ENCODE peak calls at places on chromosome 11, in six cellular contexts. J, S, I, X, P and H are unnamed samples.

GRCh38 chr11:23311986-23312940 is 452.0 kb upstream of the CCDC179 start:
- DNase-seq in J (peak; percentile 38), S (peak; percentile 3), I (no peak), X (peak; percentile 57), P (peak; percentile 49), H (peak; percentile 51)

GRCh38 chr11:13207665-13208594 is 69.7 kb upstream of the BMAL1 start:
- DNase-seq in J (peak; percentile 89), S (no peak), I (peak; percentile 44), X (peak; percentile 76), P (peak; percentile 91), H (peak; percentile 95)

GRCh38 chr11:47720651-47721050 is 5.5 kb upstream of the AGBL2 start:
- DNase-seq in J (no peak), S (no peak), I (no peak), X (no peak), P (no peak), H (no peak)

GRCh38 chr11:72696866-72697428 is 22.7 kb upstream of the PDE2A start:
- DNase-seq in J (no peak), S (peak; percentile 70), I (no peak), X (no peak), P (peak; percentile 50), H (no peak)

GRCh38 chr11:69463181-69463891 is 18.1 kb upstream of the LINC01488 start:
- DNase-seq in J (peak; percentile 85), S (peak; percentile 83), I (no peak), X (peak; percentile 48), P (peak; percentile 79), H (peak; percentile 81)

GRCh38 chr11:926341-926916 is 759 bp downstream of the AP2A2 start:
- DNase-seq in J (peak; percentile 59), S (peak; percentile 24), I (no peak), X (peak; percentile 67), P (peak; percentile 72), H (peak; percentile 63)

GRCh38 chr11:3796346-3796745 is 1.0 kb downstream of the NUP98 start:
- DNase-seq in J (no peak), S (no peak), I (no peak), X (no peak), P (no peak), H (no peak)

GRCh38 chr11:37613031-37613430 is 1015.0 kb upstream of the RAG2 start:
- DNase-seq in J (no peak), S (no peak), I (no peak), X (no peak), P (no peak), H (no peak)

GRCh38 chr11:32302826-32303225 is 132.5 kb downstream of the WT1 start:
- DNase-seq in J (no peak), S (no peak), I (no peak), X (no peak), P (no peak), H (no peak)

GRCh38 chr11:22742149-22742548 is 75.7 kb downstream of the GAS2 start:
- DNase-seq in J (no peak), S (no peak), I (no peak), X (no peak), P (no peak), H (no peak)

GRCh38 chr11:64074239-64074638 is 38.5 kb downstream of the FLRT1 start:
- DNase-seq in J (peak; percentile 20), S (no peak), I (peak; percentile 11), X (peak; percentile 13), P (peak; percentile 45), H (peak; percentile 51)

GRCh38 chr11:44065161-44065571 is 904 bp upstream of the ACCS start:
- DNase-seq in J (no peak), S (peak; percentile 65), I (no peak), X (no peak), P (no peak), H (no peak)

DNA sequence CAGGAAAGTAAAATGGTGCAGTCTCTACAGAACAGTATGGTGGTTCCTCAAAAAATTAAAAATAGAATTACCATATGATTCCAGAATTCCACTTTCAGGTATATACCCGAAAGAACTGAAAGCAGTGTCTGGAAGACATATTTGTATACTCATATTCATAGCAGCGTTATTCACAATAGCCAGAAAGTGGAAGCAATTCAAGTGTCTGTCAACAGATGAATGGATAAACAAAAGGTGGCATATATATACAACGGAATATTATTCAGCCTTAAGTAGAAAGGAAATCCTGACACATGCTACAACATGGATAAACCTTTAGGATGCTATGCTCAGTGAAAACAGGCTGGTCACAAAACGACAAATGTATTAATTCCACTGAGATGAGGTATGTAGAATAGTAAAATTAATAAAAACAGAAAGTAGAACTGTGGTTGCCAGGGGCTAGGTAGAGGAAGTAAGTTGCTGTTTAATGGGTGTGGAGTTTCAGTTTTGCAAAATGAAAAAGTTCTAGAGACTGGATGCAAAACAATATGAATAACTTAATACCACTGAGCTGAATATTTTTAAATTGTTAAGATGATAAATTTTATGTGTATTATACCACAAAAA is 14.5 kb downstream of the SAA1 start:
- DNase-seq in J (no peak), S (no peak), I (peak; percentile 63), X (no peak), P (no peak), H (no peak)
- H3K4me3 ChIP-seq in J (no peak overlapping the region), S (no peak overlapping the region), I (peak overlapping the region; percentile 29), X (no peak overlapping the region), P (no peak overlapping the region), H (no peak overlapping the region)

DNA sequence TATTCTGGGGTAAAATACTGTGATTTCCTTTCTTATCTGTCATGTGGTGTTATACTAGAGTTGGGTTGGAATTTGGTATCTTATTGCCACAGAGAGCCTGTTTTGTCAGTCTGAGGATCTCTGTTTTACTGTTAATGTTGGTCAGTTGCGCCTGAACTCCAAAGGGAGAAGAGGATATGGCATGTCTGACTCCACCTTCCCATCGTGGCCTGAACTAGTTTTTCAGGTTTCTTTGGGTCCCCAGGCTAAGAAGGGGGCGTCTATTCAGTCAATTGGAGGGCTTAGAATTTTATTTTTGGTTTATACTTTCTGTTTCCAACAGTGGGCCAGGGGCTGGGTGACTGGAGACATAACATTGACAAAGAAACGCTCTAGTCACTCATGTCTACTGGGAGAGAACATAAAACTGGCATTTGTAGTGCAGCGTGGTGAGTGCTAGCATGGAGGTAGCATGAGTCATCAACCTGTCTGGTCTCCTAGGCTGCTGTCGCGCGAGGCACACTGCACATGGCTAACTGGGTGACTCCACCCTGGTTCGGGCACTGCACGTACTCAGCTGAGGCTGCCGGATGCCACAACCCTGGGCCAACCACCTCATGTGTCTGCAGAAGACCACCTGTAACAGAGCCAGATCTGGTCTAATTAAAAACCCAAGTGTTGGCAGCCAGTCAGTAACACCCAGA is 120.1 kb upstream of the OR9Q1 start:
- DNase-seq in J (peak; percentile 12), S (no peak), I (no peak), X (no peak), P (peak; percentile 1), H (no peak)
- TF ChIP-seq CTCF in J (no peak), S (no peak), I (no peak), X (no peak), P (no peak), H (no peak)

DNA sequence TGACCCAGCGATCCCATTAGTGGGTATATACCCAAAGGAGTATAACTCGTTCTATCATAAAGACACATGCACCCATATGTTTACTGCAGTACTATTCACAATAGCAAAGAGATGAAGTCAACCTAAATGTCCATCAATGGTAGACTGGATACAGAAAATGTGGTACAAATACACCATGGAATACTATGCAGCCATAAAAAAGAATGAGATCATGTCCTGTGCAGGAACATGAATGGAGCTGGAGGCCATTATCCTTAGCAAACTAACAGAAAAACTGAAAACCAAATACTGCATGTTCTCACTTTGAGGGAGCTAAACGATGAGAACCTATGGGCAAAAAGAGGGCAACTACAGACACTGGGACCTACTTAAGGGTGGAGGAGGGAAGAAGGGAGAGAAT is 146.8 kb downstream of the SBF2 start:
- DNase-seq in J (no peak), S (no peak), I (no peak), X (no peak), P (no peak), H (no peak)
- H3K4me3 ChIP-seq in J (no peak overlapping the region), S (no peak overlapping the region), I (no peak overlapping the region), X (no peak overlapping the region), P (no peak overlapping the region), H (no peak overlapping the region)

GRCh38 chr11:27698872-27699241 is 1.4 kb downstream of the BDNF start:
- DNase-seq in J (peak; percentile 94), S (peak; percentile 95), I (peak; percentile 78), X (peak; percentile 82), P (peak; percentile 76), H (peak; percentile 96)

GRCh38 chr11:27700351-27701261 is at the start of gene BDNF:
- DNase-seq in J (peak; percentile 51), S (peak; percentile 72), I (peak; percentile 9), X (peak; percentile 41), P (peak; percentile 12), H (peak; percentile 58)

GRCh38 chr11:27699926-27700350 is 317 bp downstream of the BDNF start:
- DNase-seq in J (peak; percentile 20), S (no peak), I (no peak), X (no peak), P (no peak), H (no peak)

GRCh38 chr11:27697679-27698275 is 2.5 kb downstream of the BDNF start:
- DNase-seq in J (peak; percentile 73), S (no peak), I (no peak), X (no peak), P (no peak), H (peak; percentile 75)

GRCh38 chr11:27699242-27699925 is 871 bp downstream of the BDNF start:
- DNase-seq in J (no peak), S (peak; percentile 67), I (no peak), X (no peak), P (peak; percentile 30), H (peak; percentile 56)
- TF ChIP-seq CTCF in J (no peak), S (no peak), I (no peak), X (no peak), P (no peak), H (no peak)

GRCh38 chr11:34063061-34063795 is 11.7 kb downstream of the CAPRIN1 start:
- DNase-seq in J (no peak), S (no peak), I (no peak), X (no peak), P (no peak), H (peak; percentile 41)
- H3K4me3 ChIP-seq in J (no peak overlapping the region), S (no peak overlapping the region), I (no peak overlapping the region), X (no peak overlapping the region), P (no peak overlapping the region), H (no peak overlapping the region)

GRCh38 chr11:126359431-126360048 is 4.1 kb downstream of the ST3GAL4 start:
- DNase-seq in J (peak; percentile 52), S (no peak), I (no peak), X (peak; percentile 87), P (peak; percentile 91), H (peak; percentile 83)
- TF ChIP-seq CTCF in J (peak; percentile 24), S (no peak), I (no peak), X (peak; percentile 36), P (peak; percentile 47), H (peak; percentile 66)